ENCODE peak calls at places on chromosomes 13 and 19, in five cellular contexts. D is K562, X is IMR-90, Z is HepG2, C is GM12878. Q is an unnamed sample.

GRCh38 chr19:29941828-29942403 is at the start of gene URI1:
- DNase-seq in D (peak), Z (peak), C (no peak), X (peak), Q (peak)

GRCh38 chr19:40908981-40909380 is 26.9 kb upstream of the CYP2A7 start:
- DNase-seq in D (no peak), Z (no peak), X (no peak), C (no peak), Q (no peak)

GRCh38 chr13:70108276-70108845 is at the start of gene KLHL1:
- DNase-seq in Z (no peak), D (no peak), C (no peak), X (no peak), Q (no peak)

GRCh38 chr13:112943309-112944125 is 25.5 kb upstream of the MCF2L start:
- DNase-seq in X (peak), Z (no peak), D (no peak), C (no peak), Q (peak)

GRCh38 chr19:1429750-1430149 is 8.4 kb upstream of the RPS15 start:
- DNase-seq in C (no peak), D (no peak), Z (no peak), X (no peak), Q (no peak)

GRCh38 chr13:106381083-106381482 is 154.4 kb downstream of the EFNB2 start:
- DNase-seq in Z (no peak), X (peak), C (no peak), D (no peak), Q (no peak)

GRCh38 chr19:17441241-17442135 is 7.0 kb downstream of the TMEM221 start:
- DNase-seq in C (no peak), Z (peak), X (no peak), D (peak), Q (peak)

GRCh38 chr19:38975214-38975860 is at the start of gene FBXO17:
- DNase-seq in C (no peak), D (peak), X (peak), Z (peak), Q (peak)

GRCh38 chr19:54521860-54522513 is 19.4 kb downstream of the LAIR2 start:
- DNase-seq in D (no peak), Z (no peak), X (no peak), C (no peak), Q (no peak)

GRCh38 chr19:22622901-22623840 is 11.0 kb upstream of the ZNF492 start:
- DNase-seq in X (no peak), D (no peak), C (no peak), Z (no peak), Q (no peak)

GRCh38 chr13:36323408-36323807 is 22.8 kb downstream of the SPART start:
- DNase-seq in Z (no peak), C (no peak), D (no peak), X (no peak), Q (no peak)

GRCh38 chr13:113399755-113400149 is 35.8 kb upstream of the GRTP1 start:
- DNase-seq in X (no peak), D (no peak), Z (no peak), C (no peak), Q (no peak)

GRCh38 chr19:38452430-38453366 is 19.2 kb downstream of the RYR1 start:
- DNase-seq in C (no peak), Z (no peak), D (peak), X (no peak), Q (peak)

GRCh38 chr19:18657590-18658365 is 20.9 kb downstream of the KLHL26 start:
- DNase-seq in D (peak), C (no peak), Z (no peak), X (peak), Q (no peak)

GRCh38 chr19:19137556-19138109 is 645 bp downstream of the TMEM161A start:
- DNase-seq in Z (no peak), X (no peak), D (peak), C (no peak), Q (no peak)

GRCh38 chr13:87677334-87678234 is 6.4 kb downstream of the SLITRK5 start:
- DNase-seq in D (no peak), C (no peak), Z (peak), X (no peak), Q (no peak)

GRCh38 chr19:8638078-8638619 is 7.7 kb downstream of the NFILZ start:
- DNase-seq in Z (peak), D (no peak), X (peak), C (no peak), Q (peak)

GRCh38 chr13:29359181-29359580 is 236.3 kb downstream of the SLC7A1 start:
- DNase-seq in D (no peak), C (no peak), Z (no peak), X (no peak), Q (no peak)

GRCh38 chr13:27273658-27274425 is 3.2 kb downstream of the RASL11A start:
- DNase-seq in Z (no peak), D (no peak), C (no peak), X (peak), Q (no peak)

GRCh38 chr13:75798353-75799245 is 162.5 kb downstream of the LMO7 start:
- DNase-seq in C (no peak), D (no peak), X (peak), Z (no peak), Q (no peak)

GRCh38 chr19:38682872-38683392 is 35.5 kb downstream of the ACTN4 start:
- DNase-seq in Z (no peak), D (no peak), X (no peak), C (no peak), Q (no peak)

GRCh38 chr13:48132961-48133360 is 38.1 kb upstream of the MED4 start:
- DNase-seq in Z (no peak), X (no peak), D (no peak), C (no peak), Q (no peak)

GRCh38 chr19:5497297-5497696 is 42.1 kb downstream of the ZNRF4 start:
- DNase-seq in C (no peak), Z (no peak), D (no peak), X (no peak), Q (no peak)

GRCh38 chr19:19531951-19532805 is 3.5 kb downstream of the YJEFN3 start:
- DNase-seq in D (peak), C (no peak), Z (peak), X (peak), Q (peak)

GRCh38 chr19:47280183-47280797 is 5.6 kb downstream of the INAFM1 start:
- DNase-seq in Z (peak), C (no peak), D (peak), X (no peak), Q (peak)

GRCh38 chr13:113448885-113449692 is 4.2 kb downstream of the ADPRHL1 start:
- DNase-seq in X (no peak), Z (peak), C (peak), D (peak), Q (peak)

GRCh38 chr19:10686661-10687517 is 14.3 kb upstream of the QTRT1 start:
- DNase-seq in X (peak), Z (no peak), C (no peak), D (no peak), Q (no peak)

GRCh38 chr13:34174671-34175145 is 356.8 kb downstream of the RFC3 start:
- DNase-seq in C (no peak), Z (no peak), X (peak), D (no peak), Q (peak)

GRCh38 chr13:102295316-102296048 is 106.4 kb downstream of the FGF14 start:
- DNase-seq in C (no peak), X (peak), D (no peak), Z (no peak), Q (no peak)

GRCh38 chr13:49297338-49297737 is 49.6 kb downstream of the CDADC1 start:
- DNase-seq in X (no peak), C (no peak), Z (peak), D (no peak), Q (no peak)

GRCh38 chr13:89733686-89734085 is 1613.8 kb upstream of the MIR17HG start:
- DNase-seq in D (no peak), X (no peak), Z (no peak), C (no peak), Q (no peak)

GRCh38 chr19:12779162-12779993 is 4.0 kb upstream of the HOOK2 start:
- DNase-seq in Z (peak), C (no peak), D (peak), X (peak), Q (no peak)

GRCh38 chr13:50244913-50245574 is 229.8 kb downstream of the KCNRG start:
- DNase-seq in C (peak), Z (peak), D (peak), X (peak), Q (peak)

GRCh38 chr13:102702965-102703720 is 8.3 kb upstream of the METTL21C start:
- DNase-seq in C (no peak), D (no peak), X (no peak), Z (no peak), Q (no peak)

GRCh38 chr13:113491418-113491883 is 940 bp upstream of the DCUN1D2 start:
- DNase-seq in D (peak), X (peak), C (no peak), Z (no peak), Q (peak)

GRCh38 chr19:38838208-38838985 is 6.8 kb upstream of the ECH1 start:
- DNase-seq in D (no peak), C (no peak), Z (no peak), X (no peak), Q (no peak)

GRCh38 chr19:14795078-14795721 is 16.8 kb upstream of the ADGRE2 start:
- DNase-seq in Z (no peak), C (no peak), D (no peak), X (no peak), Q (no peak)
- TF ChIP-seq BHLHE40 in Z (no peak), C (no peak), D (no peak), X (no peak), Q (no peak)

GRCh38 chr13:80664930-80665329 is 324.0 kb upstream of the SPRY2 start:
- DNase-seq in X (no peak), Z (no peak), D (no peak), C (no peak), Q (no peak)
- TF ChIP-seq RFX5 in X (no peak), Z (no peak), D (no peak), C (no peak), Q (no peak)

GRCh38 chr13:44231786-44232516 is 141.7 kb upstream of the SERP2 start:
- DNase-seq in D (no peak), Z (peak), C (no peak), X (peak), Q (peak)
- TF ChIP-seq CTCF in D (no peak), Z (no peak), C (no peak), X (no peak), Q (no peak)

GRCh38 chr13:30690282-30691188 is 44.8 kb upstream of the ALOX5AP start:
- DNase-seq in C (no peak), Z (no peak), D (no peak), X (peak), Q (peak)
- TF ChIP-seq BHLHE40 in C (no peak), Z (no peak), D (no peak), X (peak), Q (no peak)

GRCh38 chr13:22262328-22262920 is 591.6 kb downstream of the FGF9 start:
- DNase-seq in D (no peak), Z (no peak), X (peak), C (no peak), Q (no peak)
- TF ChIP-seq RFX5 in D (no peak), Z (no peak), X (no peak), C (no peak), Q (no peak)

GRCh38 chr19:48873476-48874308 is 1.5 kb downstream of the PPP1R15A start:
- DNase-seq in D (peak), X (no peak), Z (no peak), C (no peak), Q (peak)

GRCh38 chr19:48874309-48875135 is 2.3 kb downstream of the PPP1R15A start:
- DNase-seq in Z (no peak), D (peak), C (no peak), X (peak), Q (peak)

GRCh38 chr19:48870048-48870447 is 1.6 kb upstream of the PLEKHA4 start:
- DNase-seq in Z (no peak), X (no peak), D (no peak), C (no peak), Q (no peak)

GRCh38 chr19:48872884-48873475 is 759 bp downstream of the PPP1R15A start:
- DNase-seq in D (peak), C (peak), X (peak), Z (peak), Q (peak)

DNA sequence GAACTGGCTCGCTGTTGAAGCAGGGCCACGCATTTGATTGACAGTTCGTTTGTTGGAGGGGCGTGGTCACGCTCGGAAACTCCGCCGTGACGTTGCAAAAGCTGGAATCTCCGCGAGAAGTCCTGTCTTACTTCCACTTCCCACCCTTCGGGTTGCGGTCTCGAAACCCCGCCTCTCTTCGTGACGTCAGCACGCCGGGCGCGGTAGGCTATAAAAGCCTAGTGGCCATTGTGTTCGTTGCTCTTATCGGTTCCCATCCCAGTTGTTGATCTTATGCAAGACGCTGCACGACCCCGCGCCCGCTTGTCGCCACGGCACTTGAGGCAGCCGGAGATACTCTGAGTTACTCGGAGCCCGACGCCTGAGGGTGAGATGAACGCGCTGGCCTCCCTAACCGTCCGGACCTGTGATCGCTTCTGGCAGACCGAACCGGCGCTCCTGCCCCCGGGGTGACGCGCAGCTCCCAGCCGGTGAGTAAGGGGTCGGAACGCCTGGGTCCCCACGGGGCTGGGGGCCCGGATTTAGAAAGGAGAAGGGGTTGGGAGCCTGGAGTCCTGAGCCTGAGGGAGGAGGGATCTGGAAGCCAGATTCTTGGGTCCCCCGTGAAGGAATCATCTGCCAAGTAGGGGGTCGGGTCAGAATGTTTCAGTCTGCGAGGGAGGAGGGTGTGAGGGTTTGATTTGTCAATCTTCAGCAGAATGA is at the start of gene PPP1R15A:
- DNase-seq in D (peak), Z (peak), X (peak), C (peak), Q (peak)
- TF ChIP-seq CTCF in D (no peak), Z (peak), X (no peak), C (no peak), Q (no peak)

GRCh38 chr13:107864543-107865460 is 350.5 kb downstream of the LIG4 start:
- DNase-seq in Z (peak), D (peak), X (peak), C (no peak), Q (no peak)
- TF ChIP-seq BHLHE40 in Z (no peak), D (no peak), X (no peak), C (no peak), Q (no peak)